ENCODE peak calls at places on chromosomes 16 and 17, in eight cellular contexts. C, T, I, K, S, U, V and G are unnamed samples.

GRCh38 chr17:45639297-45639849 is 144.7 kb upstream of the CRHR1 start:
- DNase-seq in U (no peak), I (no peak), T (no peak), K (no peak), C (no peak), V (no peak), S (no peak), G (no peak)

GRCh38 chr16:19106625-19107020 is 7.1 kb upstream of the ITPRIPL2 start:
- DNase-seq in K (no peak), U (no peak), S (no peak), T (no peak), I (no peak), C (no peak), V (no peak), G (no peak)

GRCh38 chr17:9150407-9151090 is 129.2 kb downstream of the NTN1 start:
- DNase-seq in I (no peak), T (no peak), S (no peak), K (peak; percentile 41), C (no peak), V (peak; percentile 69), U (peak; percentile 37), G (no peak)

GRCh38 chr17:43733956-43734355 is 24.6 kb downstream of the SOST start:
- DNase-seq in T (no peak), S (no peak), I (no peak), C (no peak), U (no peak), V (no peak), K (no peak), G (no peak)

GRCh38 chr17:32609085-32609484 is 122.3 kb downstream of the CDK5R1 start:
- DNase-seq in U (peak; percentile 87), I (peak; percentile 44), V (no peak), C (no peak), K (no peak), S (peak; percentile 38), T (peak; percentile 34), G (peak; percentile 36)

GRCh38 chr17:57528084-57528451 is 217.0 kb downstream of the CCDC182 start:
- DNase-seq in I (no peak), V (peak; percentile 71), S (no peak), C (peak; percentile 32), T (no peak), K (no peak), U (no peak), G (peak; percentile 38)

GRCh38 chr17:63956296-63956920 is 16.3 kb downstream of the SCN4A start:
- DNase-seq in K (no peak), T (no peak), U (no peak), V (no peak), S (no peak), I (no peak), C (no peak), G (no peak)

GRCh38 chr17:9271989-9272388 is 250.7 kb downstream of the NTN1 start:
- DNase-seq in C (no peak), I (no peak), V (no peak), K (no peak), U (no peak), S (no peak), T (no peak), G (no peak)

GRCh38 chr17:5929721-5930120 is 140.5 kb upstream of the WSCD1 start:
- DNase-seq in U (no peak), I (no peak), S (no peak), K (no peak), C (no peak), V (no peak), T (no peak), G (no peak)

GRCh38 chr16:74451951-74452758 is 30.9 kb upstream of the CLEC18B start:
- DNase-seq in I (no peak), S (no peak), V (no peak), C (no peak), T (no peak), U (no peak), K (no peak), G (no peak)

GRCh38 chr17:58626905-58627304 is 64.9 kb downstream of the TEX14 start:
- DNase-seq in K (no peak), S (no peak), U (no peak), I (no peak), V (no peak), T (no peak), C (no peak), G (no peak)

GRCh38 chr17:65167581-65167980 is 30.4 kb downstream of the RGS9 start:
- DNase-seq in I (no peak), K (no peak), U (no peak), T (no peak), S (no peak), V (no peak), C (no peak), G (no peak)

GRCh38 chr16:75648265-75649076 is 898 bp downstream of the TERF2IP start:
- DNase-seq in T (peak; percentile 89), U (peak; percentile 86), C (peak; percentile 91), V (peak; percentile 92), K (peak; percentile 78), S (peak; percentile 86), I (peak; percentile 79), G (peak; percentile 81)

GRCh38 chr16:14409563-14409962 is 220.5 kb downstream of the PARN start:
- DNase-seq in C (no peak), U (no peak), K (no peak), V (peak; percentile 84), S (no peak), I (no peak), T (no peak), G (no peak)

GRCh38 chr16:15523092-15523541 is 88.7 kb downstream of the BMERB1 start:
- DNase-seq in V (no peak), I (no peak), C (no peak), K (no peak), T (no peak), S (no peak), U (no peak), G (no peak)

GRCh38 chr16:48365601-48366164 is 19.5 kb downstream of the SIAH1 start:
- DNase-seq in T (peak; percentile 91), S (peak; percentile 89), C (peak; percentile 96), I (peak; percentile 70), K (peak; percentile 76), U (peak; percentile 94), V (peak; percentile 95), G (peak; percentile 92)

GRCh38 chr17:40340880-40341807 is 23.4 kb downstream of the GJD3 start:
- DNase-seq in K (peak; percentile 71), S (peak; percentile 81), I (peak; percentile 88), C (peak; percentile 91), U (peak; percentile 90), T (peak; percentile 93), V (peak; percentile 94), G (peak; percentile 91)

DNA sequence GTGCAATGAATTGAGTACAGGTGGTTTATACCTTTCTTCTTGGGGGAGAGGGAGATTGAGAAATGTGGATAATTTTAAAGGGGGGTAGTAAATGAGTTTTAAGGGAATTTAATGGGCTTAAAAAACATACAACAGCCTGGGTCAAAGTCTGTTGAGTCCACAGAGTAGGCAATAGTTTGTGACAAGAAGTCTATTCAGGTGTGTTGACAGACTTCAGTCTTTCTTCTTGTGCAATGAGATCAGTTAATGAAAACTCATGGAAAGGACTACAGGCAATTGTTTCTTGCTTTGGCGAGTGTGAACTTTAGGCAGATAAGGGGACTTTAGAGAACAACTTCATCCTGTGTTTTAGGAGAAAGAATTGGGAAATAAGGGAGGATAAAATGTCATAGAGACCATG is 507.8 kb upstream of the CA10 start:
- DNase-seq in T (no peak), C (no peak), I (no peak), S (no peak), U (no peak), K (no peak), V (no peak), G (no peak)
- H3K27ac ChIP-seq in T (no peak overlapping the region), C (no peak overlapping the region), I (no peak overlapping the region), S (no peak overlapping the region), U (no peak overlapping the region), K (no peak overlapping the region), V (no peak overlapping the region), G (no peak overlapping the region)

DNA sequence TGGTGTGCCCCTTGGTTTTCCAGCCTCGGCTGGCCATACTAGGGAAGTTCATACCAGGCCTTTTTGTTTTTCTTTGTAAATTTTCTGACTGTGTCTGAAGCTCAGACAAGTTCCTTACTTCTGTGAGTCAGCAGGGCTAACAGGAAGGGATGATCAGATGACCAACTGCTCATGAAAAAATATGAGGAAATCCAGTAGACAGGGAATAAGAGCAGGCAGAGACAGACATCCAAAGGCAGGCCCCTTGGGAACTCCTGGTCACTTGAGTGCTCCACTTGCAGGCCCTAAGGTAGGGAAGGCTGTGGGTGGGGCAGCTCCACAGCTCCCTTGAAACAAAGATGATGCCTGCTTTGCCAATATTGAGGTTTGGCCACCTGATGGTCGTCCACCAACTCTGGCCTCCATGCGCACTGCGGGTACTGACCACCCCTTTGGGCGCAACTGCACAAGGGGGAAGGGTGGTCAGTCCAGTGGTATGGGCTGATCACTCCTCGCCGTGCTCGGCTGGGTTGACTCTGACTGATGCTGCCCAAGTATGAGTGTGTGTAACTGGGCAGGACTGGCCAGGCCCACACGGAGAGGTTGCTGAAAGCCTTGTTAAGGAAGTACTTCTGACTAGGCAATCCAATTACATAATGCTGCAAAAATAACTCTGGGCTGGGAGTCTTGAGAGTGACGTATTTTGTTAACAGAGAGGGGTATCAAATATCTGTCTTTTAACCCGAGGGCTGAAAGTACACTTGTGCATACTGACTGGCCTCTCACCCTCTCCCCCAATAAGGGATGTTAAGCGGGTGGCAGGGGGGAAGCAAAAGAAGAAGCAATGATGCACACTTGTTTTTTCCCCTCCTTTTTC is 20.8 kb upstream of the ZFHX3 start:
- DNase-seq in S (peak; percentile 48), T (peak; percentile 79), I (no peak), U (no peak), V (no peak), K (no peak), C (no peak), G (peak; percentile 81)
- H3K27ac ChIP-seq in S (peak overlapping the region; percentile 78), T (peak overlapping the region; percentile 95), I (no peak overlapping the region), U (peak overlapping the region; percentile 87), V (peak overlapping the region; percentile 78), K (no peak overlapping the region), C (no peak overlapping the region), G (peak overlapping the region; percentile 92)

GRCh38 chr17:28339431-28339830 is 3.9 kb downstream of the TNFAIP1 start:
- DNase-seq in I (no peak), K (no peak), V (no peak), U (no peak), S (no peak), T (no peak), C (no peak), G (no peak)

GRCh38 chr17:28340374-28340773 is 4.8 kb downstream of the TNFAIP1 start:
- DNase-seq in K (no peak), T (no peak), U (no peak), C (no peak), I (no peak), S (no peak), V (no peak), G (no peak)

GRCh38 chr17:28335959-28336871 is 654 bp downstream of the TNFAIP1 start:
- DNase-seq in K (peak; percentile 85), C (peak; percentile 94), S (peak; percentile 70), T (peak; percentile 85), V (peak; percentile 92), I (no peak), U (peak; percentile 68), G (peak; percentile 77)

GRCh38 chr17:28335201-28335958 is at the start of the genes IFT20 and TNFAIP1:
- DNase-seq in V (peak; percentile 100), U (peak; percentile 98), S (peak; percentile 98), K (peak; percentile 99), T (peak; percentile 99), C (peak; percentile 100), I (peak; percentile 98), G (peak; percentile 99)

GRCh38 chr17:28338056-28338768 is 2.7 kb downstream of the TNFAIP1 start:
- DNase-seq in U (no peak), V (no peak), S (no peak), C (no peak), T (peak; percentile 83), I (no peak), K (no peak), G (no peak)
- H3K27ac ChIP-seq in U (peak overlapping the region; percentile 70), V (no peak overlapping the region), S (peak overlapping the region; percentile 28), C (no peak overlapping the region), T (peak overlapping the region; percentile 95), I (no peak overlapping the region), K (no peak overlapping the region), G (peak overlapping the region; percentile 61)

GRCh38 chr17:81998222-81998621 is 20.8 kb downstream of the ASPSCR1 start:
- DNase-seq in U (no peak), S (no peak), T (no peak), K (no peak), C (no peak), I (no peak), V (no peak), G (no peak)
- H3K27ac ChIP-seq in U (no peak overlapping the region), S (no peak overlapping the region), T (no peak overlapping the region), K (no peak overlapping the region), C (peak overlapping the region; percentile 39), I (no peak overlapping the region), V (peak overlapping the region; percentile 10), G (no peak overlapping the region)